ENCODE peak calls at places on chromosomes 2 and 18, in five cellular contexts. Z is A549, Y is NB4, O is HepG2, I is K562. R is an unnamed sample.

GRCh38 chr2:159801925-159802324 is 3.9 kb upstream of the CD302 start:
- DNase-seq in Y (peak), I (no peak), Z (no peak), O (no peak), R (no peak)

GRCh38 chr2:145137211-145137610 is 617.3 kb upstream of the ZEB2 start:
- DNase-seq in Y (no peak), O (no peak), I (no peak), Z (no peak), R (no peak)

GRCh38 chr2:18752667-18753422 is 163.5 kb upstream of the NT5C1B start:
- DNase-seq in I (no peak), Y (peak), O (no peak), Z (no peak), R (no peak)

GRCh38 chr2:188475945-188476344 is 184.3 kb downstream of the GULP1 start:
- DNase-seq in I (no peak), O (no peak), Y (no peak), Z (no peak), R (no peak)

GRCh38 chr2:1802046-1802445 is 57.7 kb upstream of the PXDN start:
- DNase-seq in Y (no peak), O (no peak), Z (no peak), I (no peak), R (no peak)

GRCh38 chr2:12928706-12929291 is 212.1 kb downstream of the TRIB2 start:
- DNase-seq in Z (no peak), Y (no peak), I (no peak), O (no peak), R (no peak)

GRCh38 chr2:160469164-160469563 is 24.4 kb downstream of the RBMS1 start:
- DNase-seq in I (no peak), Z (no peak), O (no peak), Y (no peak), R (no peak)

GRCh38 chr2:72864500-72864899 is 22.7 kb upstream of the SPR start:
- DNase-seq in O (no peak), I (no peak), Y (no peak), Z (peak), R (peak)

GRCh38 chr2:26873584-26873983 is 25.7 kb downstream of the DPYSL5 start:
- DNase-seq in Y (no peak), O (no peak), I (no peak), Z (no peak), R (no peak)

GRCh38 chr2:157304811-157305712 is 20.6 kb downstream of the ERMN start:
- DNase-seq in Z (no peak), O (no peak), I (no peak), Y (no peak), R (no peak)

GRCh38 chr18:59220164-59220783 is 316 bp downstream of the GRP start:
- DNase-seq in O (no peak), Z (no peak), Y (no peak), I (no peak), R (no peak)

GRCh38 chr2:219713110-219713509 is 85.7 kb downstream of the SLC4A3 start:
- DNase-seq in I (peak), Y (peak), O (peak), Z (peak), R (peak)

GRCh38 chr2:232750135-232750671 is 26.2 kb downstream of the KCNJ13 start:
- DNase-seq in O (no peak), I (no peak), Y (no peak), Z (no peak), R (no peak)

GRCh38 chr18:58842978-58843661 is 21.6 kb upstream of the ZNF532 start:
- DNase-seq in Z (no peak), O (no peak), I (no peak), Y (no peak), R (no peak)

GRCh38 chr2:86017901-86018896 is 87.5 kb downstream of the POLR1A start:
- DNase-seq in Y (no peak), I (no peak), O (no peak), Z (peak), R (peak)

GRCh38 chr2:156901373-156902031 is 356.0 kb upstream of the GALNT5 start:
- DNase-seq in O (no peak), Y (no peak), I (no peak), Z (no peak), R (no peak)

DNA sequence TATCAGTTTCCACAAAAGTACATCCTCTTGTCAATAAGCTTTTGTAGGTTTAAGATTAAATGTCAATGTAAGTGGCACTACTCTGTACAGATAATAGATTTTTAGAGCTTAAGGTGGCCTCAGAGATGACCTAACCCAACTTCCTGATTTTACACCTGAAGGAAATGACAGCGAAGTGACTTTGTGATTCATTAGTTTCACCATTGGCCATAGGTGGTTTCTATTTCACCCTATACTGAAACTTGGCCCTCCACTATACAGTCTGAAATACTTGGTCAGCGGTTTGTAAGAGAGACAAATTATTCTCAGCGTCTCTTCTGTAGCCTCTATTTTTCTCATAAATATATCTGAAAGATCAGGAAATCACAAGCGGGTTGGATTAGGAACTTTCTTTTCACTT is 330.4 kb upstream of the FAM98A start:
- DNase-seq in Z (no peak), O (no peak), I (no peak), Y (no peak), R (no peak)
- TF ChIP-seq MYC in Z (no peak), O (no peak), I (no peak), Y (no peak), R (no peak)

DNA sequence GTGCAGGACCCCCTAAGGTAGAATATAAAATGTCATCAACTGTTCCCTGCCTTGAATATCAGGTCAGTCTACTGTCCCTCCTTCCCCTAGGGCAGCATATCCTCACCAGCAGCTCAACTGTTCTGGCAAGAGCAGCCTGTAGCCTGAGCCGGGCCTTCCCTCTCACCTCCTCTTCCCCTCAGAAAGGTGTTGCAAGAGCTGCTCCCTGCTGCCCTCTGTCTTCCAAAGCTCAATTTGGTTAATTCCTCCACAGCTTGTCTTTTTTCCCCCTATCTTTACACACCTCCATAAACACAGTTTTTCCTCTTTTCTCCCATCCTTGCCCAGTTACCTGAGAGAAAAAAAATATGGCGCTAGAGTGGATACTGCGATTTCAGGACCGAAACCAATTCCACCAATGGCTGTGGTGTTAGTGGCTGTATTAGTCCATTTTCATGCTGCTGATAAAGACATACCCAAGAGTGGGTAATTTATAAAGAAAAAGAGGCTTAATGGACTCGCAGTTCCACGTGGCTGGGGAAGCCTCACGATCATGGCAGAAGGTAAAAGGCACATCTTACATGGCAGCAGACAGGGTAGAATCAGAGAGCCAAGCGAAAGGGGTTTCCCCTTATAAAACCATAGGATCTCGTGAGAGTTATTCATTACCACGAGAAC is 184.7 kb downstream of the MREG start:
- DNase-seq in Y (peak), I (peak), Z (peak), O (peak), R (peak)
- TF ChIP-seq MYC in Y (no peak), I (no peak), Z (no peak), O (no peak), R (no peak)

GRCh38 chr2:223882715-223883114 is 45.3 kb upstream of the AP1S3 start:
- DNase-seq in I (no peak), Y (no peak), Z (no peak), O (no peak), R (no peak)

GRCh38 chr2:223889133-223889769 is 51.9 kb upstream of the AP1S3 start:
- DNase-seq in O (no peak), Y (no peak), I (no peak), Z (no peak), R (no peak)

GRCh38 chr2:223884399-223884798 is 47.0 kb upstream of the AP1S3 start:
- DNase-seq in Y (no peak), I (no peak), Z (no peak), O (no peak), R (no peak)

GRCh38 chr2:223888251-223888650 is 50.9 kb upstream of the AP1S3 start:
- DNase-seq in I (no peak), Y (no peak), O (no peak), Z (no peak), R (no peak)

GRCh38 chr2:223887127-223887526 is 49.7 kb upstream of the AP1S3 start:
- DNase-seq in O (peak), Z (no peak), I (no peak), Y (no peak), R (no peak)
- TF ChIP-seq MYC in O (no peak), Z (no peak), I (no peak), Y (no peak), R (no peak)

GRCh38 chr2:109638807-109639206 is 24.6 kb downstream of the SOWAHC start:
- DNase-seq in I (no peak), O (no peak), Z (no peak), Y (no peak), R (no peak)
- TF ChIP-seq MYC in I (no peak), O (no peak), Z (no peak), Y (no peak), R (no peak)

R was measured in endothelial cell of umbilical vein.